ENCODE peak calls at places on chromosomes 6 and 20, in six cellular contexts. D is AG04450, O is esophagus muscularis mucosa, J is astrocyte of the spinal cord, K is neural progenitor cell, V is lung. H is an unnamed sample.

GRCh38 chr6:4105980-4106536 is 27.1 kb upstream of the FAM217A start:
- DNase-seq in D (no peak), O (no peak), J (no peak), K (no peak), V (no peak), H (no peak)

GRCh38 chr20:4135385-4136077 is 120.2 kb upstream of the RNF24 start:
- DNase-seq in D (peak; percentile 90), O (no peak), J (peak; percentile 98), K (no peak), V (peak; percentile 38), H (peak; percentile 99)

GRCh38 chr6:104623052-104623690 is 236.5 kb downstream of the HACE1 start:
- DNase-seq in D (no peak), O (no peak), J (no peak), K (peak; percentile 51), V (no peak), H (peak; percentile 65)

GRCh38 chr6:27293436-27294152 is 18.5 kb downstream of the POM121L2 start:
- DNase-seq in D (no peak), O (no peak), J (peak; percentile 40), K (peak; percentile 72), V (no peak), H (peak; percentile 75)

GRCh38 chr6:33428219-33428890 is 8.5 kb downstream of the SYNGAP1 start:
- DNase-seq in D (no peak), O (no peak), J (no peak), K (peak; percentile 50), V (no peak), H (peak; percentile 61)

GRCh38 chr6:157620905-157621304 is 202.1 kb upstream of the SNX9 start:
- DNase-seq in D (no peak), O (no peak), J (no peak), K (no peak), V (no peak), H (peak; percentile 62)

GRCh38 chr20:59823030-59823423 is 110.4 kb downstream of the SYCP2 start:
- DNase-seq in D (no peak), O (peak; percentile 72), J (no peak), K (no peak), V (no peak), H (no peak)

GRCh38 chr6:42781546-42781810 is 374 bp upstream of the BICRAL start:
- DNase-seq in D (no peak), O (no peak), J (peak; percentile 60), K (no peak), V (no peak), H (no peak)

GRCh38 chr6:3746119-3746691 is 5.3 kb downstream of the PXDC1 start:
- DNase-seq in D (no peak), O (no peak), J (no peak), K (no peak), V (no peak), H (no peak)

DNA sequence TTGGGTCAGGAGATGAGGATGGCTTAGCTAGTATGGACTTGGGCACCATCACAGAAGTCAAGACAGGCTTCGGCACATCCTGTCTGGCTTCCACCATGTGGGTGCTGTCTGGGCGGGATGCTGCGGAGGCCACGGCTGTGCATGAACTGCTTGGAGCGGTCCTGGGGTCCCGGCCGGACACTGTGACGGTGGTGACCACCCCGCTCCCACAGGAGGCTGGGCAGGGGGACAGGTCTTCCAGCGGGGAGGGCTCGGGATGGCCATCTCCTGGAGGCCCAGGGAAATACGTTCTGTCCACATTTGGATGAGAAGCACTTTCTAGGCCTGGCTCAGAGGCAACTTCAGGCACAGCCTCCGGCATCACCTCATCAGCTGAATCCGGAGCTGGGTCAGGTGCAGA is 32.1 kb upstream of the TCFL5 start:
- DNase-seq in D (no peak), O (no peak), J (no peak), K (peak; percentile 34), V (no peak), H (no peak)
- TF ChIP-seq CTCF in D (no peak), O (no peak), J (peak; percentile 26), K (peak; percentile 27), V (no peak), H (peak; percentile 8)

GRCh38 chr6:122322824-122323223 is 76.6 kb upstream of the HSF2 start:
- DNase-seq in D (no peak), O (no peak), J (peak; percentile 43), K (no peak), V (no peak), H (peak; percentile 14)

DNA sequence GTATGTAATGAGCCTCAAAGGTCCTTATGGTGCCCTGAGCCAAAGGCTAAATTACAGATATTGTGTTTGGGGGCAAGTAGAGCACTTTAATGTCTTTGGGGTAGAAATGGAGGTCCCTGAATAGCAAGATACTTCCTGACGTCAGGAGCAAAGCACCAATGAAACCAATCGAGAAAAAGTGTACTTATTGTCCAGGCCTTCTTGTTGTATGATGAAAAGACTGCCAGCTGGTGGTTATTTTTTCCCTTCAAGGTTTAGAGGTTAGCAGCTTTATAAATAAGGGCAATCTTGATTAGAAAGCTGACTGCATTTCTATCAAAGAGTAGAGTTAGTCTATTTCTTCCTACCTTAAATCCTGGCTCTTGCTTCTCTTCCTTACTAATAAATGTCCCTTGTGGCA is 76.1 kb upstream of the HSF2 start:
- DNase-seq in D (no peak), O (no peak), J (no peak), K (no peak), V (no peak), H (no peak)
- H3K4me3 ChIP-seq in D (peak overlapping the region; percentile 51), O (peak overlapping the region; percentile 44), J (peak overlapping the region; percentile 30), K (no peak overlapping the region), V (no peak overlapping the region), H (no peak overlapping the region)

DNA sequence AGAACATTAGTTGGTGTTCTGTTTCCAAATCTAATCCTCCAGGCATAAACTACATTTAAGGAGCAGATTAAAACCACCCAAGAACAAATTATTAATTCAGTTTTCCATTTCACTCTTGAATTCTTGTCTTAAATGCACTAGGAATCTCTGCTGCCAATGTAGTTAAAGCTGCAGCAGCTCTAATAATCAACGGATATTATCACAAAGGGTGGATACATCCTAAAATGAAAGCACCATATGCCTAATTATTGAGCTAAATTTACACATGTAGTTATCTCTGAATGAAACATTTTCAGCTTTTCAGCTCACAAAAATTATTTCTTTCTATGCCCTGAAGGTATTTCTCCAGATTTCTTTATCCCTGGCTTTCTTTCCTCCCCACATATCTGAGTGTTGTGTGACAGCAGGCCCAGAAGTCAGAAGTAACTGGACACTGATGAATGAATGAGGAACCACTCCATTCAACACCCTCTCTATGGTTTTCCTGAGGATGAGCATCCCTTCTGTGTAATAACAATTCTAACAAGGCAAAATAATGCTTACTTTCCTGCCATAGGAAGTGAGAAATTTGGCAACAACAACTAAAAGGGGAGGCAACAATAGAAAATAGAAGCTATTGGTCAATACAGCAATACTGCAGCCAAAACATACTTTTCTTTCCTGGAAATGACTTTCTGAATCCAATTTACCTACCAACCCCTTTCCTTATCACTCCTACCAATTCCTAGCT is 14.9 kb downstream of the MAN1A1 start:
- DNase-seq in D (no peak), O (no peak), J (no peak), K (no peak), V (no peak), H (no peak)
- TF ChIP-seq CTCF in D (no peak), O (no peak), J (no peak), K (no peak), V (no peak), H (no peak)

GRCh38 chr20:2507464-2507863 is 1.3 kb downstream of the ZNF343 start:
- DNase-seq in D (no peak), O (peak; percentile 26), J (no peak), K (no peak), V (no peak), H (no peak)
- H3K4me3 ChIP-seq in D (peak overlapping the region; percentile 85), O (peak overlapping the region; percentile 85), J (peak overlapping the region; percentile 94), K (no peak overlapping the region), V (no peak overlapping the region), H (no peak overlapping the region)

GRCh38 chr20:19122395-19122794 is 90.0 kb upstream of the SLC24A3 start:
- DNase-seq in D (no peak), O (peak; percentile 4), J (no peak), K (no peak), V (no peak), H (no peak)
- TF ChIP-seq CTCF in D (no peak), O (no peak), J (no peak), K (no peak), V (no peak), H (no peak)

DNA sequence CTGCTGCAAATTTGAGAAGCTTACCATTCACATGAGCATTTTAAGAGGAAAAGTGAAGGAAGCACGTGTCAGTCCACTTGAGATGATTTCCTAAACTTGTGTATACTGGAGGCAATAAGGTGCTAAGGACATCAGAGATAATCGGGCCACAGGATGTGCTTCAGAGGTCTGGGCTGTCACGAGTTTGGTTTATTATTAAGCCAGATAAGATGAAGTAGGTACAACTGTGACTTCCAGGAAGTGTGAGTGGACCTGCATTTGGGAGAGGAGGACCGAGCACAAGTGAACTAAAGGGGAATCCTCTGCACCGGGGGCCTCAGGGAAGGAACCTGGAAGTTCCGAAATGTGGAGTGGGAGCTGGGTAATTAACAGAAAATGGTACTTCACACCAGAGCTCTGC is 1.4 kb downstream of the SAMD5 start:
- DNase-seq in D (no peak), O (no peak), J (no peak), K (no peak), V (no peak), H (peak; percentile 8)
- H3K4me3 ChIP-seq in D (peak overlapping the region; percentile 72), O (peak overlapping the region; percentile 58), J (peak overlapping the region; percentile 60), K (no peak overlapping the region), V (peak overlapping the region; percentile 62), H (peak overlapping the region; percentile 60)

DNA sequence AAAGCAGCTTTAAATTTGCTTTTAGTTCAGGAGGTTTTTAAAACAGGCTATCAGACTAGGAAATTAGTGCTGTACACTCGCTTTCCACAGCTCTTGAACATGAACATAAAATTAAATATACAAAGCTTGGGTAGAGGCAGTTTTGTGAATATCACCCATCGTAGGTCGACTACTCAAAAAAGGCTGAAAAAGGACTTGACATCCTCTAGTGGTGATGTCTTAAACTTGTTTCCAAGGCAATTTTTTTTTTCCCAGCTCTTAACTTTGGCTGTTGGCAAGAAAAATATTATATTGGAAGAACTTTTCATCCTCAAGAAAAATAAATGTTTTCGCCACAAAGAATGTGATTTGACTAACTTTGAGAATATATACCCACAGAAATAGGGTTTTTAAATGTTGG is 2.9 kb downstream of the MAP7 start:
- DNase-seq in D (no peak), O (no peak), J (peak; percentile 59), K (peak; percentile 43), V (no peak), H (peak; percentile 62)
- TF ChIP-seq CTCF in D (peak; percentile 85), O (peak; percentile 34), J (peak; percentile 76), K (peak; percentile 63), V (no peak), H (peak; percentile 56)

DNA sequence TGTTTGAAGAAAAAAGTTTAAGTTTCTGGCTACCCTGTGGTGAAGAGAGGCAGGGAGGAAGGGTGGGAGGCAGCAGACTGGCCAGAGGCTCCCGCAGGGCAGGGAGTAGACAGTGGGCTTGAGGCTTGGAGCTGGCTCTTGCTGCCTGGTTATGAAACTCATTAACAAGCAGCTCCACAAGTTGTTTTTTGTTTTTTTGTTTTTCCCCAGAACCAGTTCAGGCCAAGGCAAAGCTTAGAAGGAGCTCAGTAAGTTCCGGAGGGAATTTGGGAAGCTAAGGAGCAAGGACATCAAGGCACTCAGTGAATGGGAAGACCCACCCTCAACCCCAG is 4.0 kb downstream of the DLL1 start:
- DNase-seq in D (no peak), O (no peak), J (no peak), K (no peak), V (no peak), H (no peak)
- H3K4me3 ChIP-seq in D (no peak overlapping the region), O (no peak overlapping the region), J (no peak overlapping the region), K (peak overlapping the region; percentile 94), V (no peak overlapping the region), H (no peak overlapping the region)

H was measured in bronchial epithelial cell.